ENCODE peak calls at places on chromosome 7, in eight cellular contexts. Y, Q, L, U, I, O, T and E are unnamed samples.

GRCh38 chr7:26198133-26198780 is 2.3 kb downstream of the HNRNPA2B1 start:
- DNase-seq in L (peak), T (no peak), I (no peak), Y (peak), Q (no peak), U (no peak), O (no peak), E (no peak)

GRCh38 chr7:12518920-12519681 is 51.4 kb upstream of the SCIN start:
- DNase-seq in Q (peak), U (no peak), T (no peak), O (no peak), L (no peak), I (no peak), Y (peak), E (no peak)

GRCh38 chr7:151286148-151286547 is 37.7 kb upstream of the SMARCD3 start:
- DNase-seq in L (no peak), I (no peak), Q (no peak), O (no peak), U (no peak), Y (no peak), T (no peak), E (no peak)

GRCh38 chr7:40211291-40212003 is 76.6 kb downstream of the SUGCT start:
- DNase-seq in I (no peak), Q (no peak), Y (no peak), O (no peak), T (no peak), L (no peak), U (no peak), E (no peak)

GRCh38 chr7:83798489-83798888 is 149.6 kb upstream of the SEMA3E start:
- DNase-seq in T (no peak), U (no peak), L (no peak), O (no peak), Y (no peak), I (no peak), Q (no peak), E (no peak)

GRCh38 chr7:130912910-130913720 is 179.1 kb upstream of the KLF14 start:
- DNase-seq in U (peak), T (no peak), Q (peak), I (peak), O (peak), L (peak), Y (peak), E (no peak)

GRCh38 chr7:148901178-148901577 is 17.1 kb upstream of the EZH2 start:
- DNase-seq in I (no peak), O (no peak), T (no peak), Y (no peak), L (no peak), Q (peak), U (peak), E (no peak)

GRCh38 chr7:81447351-81447952 is 322.4 kb downstream of the HGF start:
- DNase-seq in Y (peak), O (peak), T (peak), Q (peak), L (peak), U (no peak), I (no peak), E (no peak)

GRCh38 chr7:72435913-72436480 is 23.9 kb upstream of the CALN1 start:
- DNase-seq in O (no peak), Q (no peak), T (no peak), L (no peak), U (no peak), Y (no peak), I (no peak), E (no peak)

GRCh38 chr7:134767567-134768168 is 11.8 kb upstream of the CALD1 start:
- DNase-seq in O (no peak), U (no peak), L (no peak), Y (no peak), Q (no peak), T (no peak), I (no peak), E (no peak)

GRCh38 chr7:135774284-135774683 is 25.7 kb upstream of the FAM180A start:
- DNase-seq in U (no peak), T (peak), Y (no peak), I (no peak), L (no peak), Q (peak), O (peak), E (no peak)

GRCh38 chr7:78197447-78197846 is 398.9 kb downstream of the PHTF2 start:
- DNase-seq in O (no peak), T (no peak), L (no peak), Y (no peak), Q (peak), I (no peak), U (no peak), E (no peak)

GRCh38 chr7:43873300-43873699 is 4.0 kb upstream of the MRPS24 start:
- DNase-seq in O (peak), T (no peak), Y (peak), I (peak), U (no peak), L (no peak), Q (peak), E (no peak)

GRCh38 chr7:93717217-93717900 is 142.8 kb upstream of the CALCR start:
- DNase-seq in Q (peak), Y (no peak), T (no peak), L (no peak), I (no peak), U (no peak), O (no peak), E (no peak)

GRCh38 chr7:130143986-130144618 is 61.1 kb downstream of the TMEM209 start:
- DNase-seq in L (no peak), T (no peak), I (no peak), Y (no peak), O (no peak), U (peak), Q (no peak), E (no peak)

GRCh38 chr7:106121189-106121799 is 9.2 kb upstream of the SYPL1 start:
- DNase-seq in U (no peak), I (no peak), Y (no peak), O (no peak), Q (no peak), L (no peak), T (no peak), E (no peak)

GRCh38 chr7:74488518-74488917 is 34.8 kb downstream of the GTF2IRD1 start:
- DNase-seq in Q (no peak), I (no peak), Y (no peak), O (no peak), L (no peak), T (no peak), U (no peak), E (no peak)

GRCh38 chr7:3244241-3244814 is 56.7 kb upstream of the SDK1 start:
- DNase-seq in Y (no peak), U (peak), O (no peak), L (no peak), I (no peak), T (peak), Q (peak), E (no peak)

GRCh38 chr7:9921326-9921725 is 1052.3 kb upstream of the PHF14 start:
- DNase-seq in T (no peak), Q (no peak), O (no peak), L (no peak), U (no peak), Y (no peak), I (no peak), E (no peak)

GRCh38 chr7:142657376-142657775 is 91.9 kb upstream of the PRSS1 start:
- DNase-seq in T (no peak), Y (no peak), L (no peak), I (no peak), O (no peak), Q (no peak), U (no peak), E (no peak)

GRCh38 chr7:155729847-155730246 is 82.4 kb downstream of the SHH start:
- DNase-seq in Q (peak), I (no peak), T (no peak), O (no peak), Y (no peak), U (no peak), L (no peak), E (no peak)

GRCh38 chr7:41969713-41970112 is 266.8 kb upstream of the INHBA start:
- DNase-seq in I (no peak), Q (no peak), T (no peak), O (no peak), Y (no peak), L (no peak), U (no peak), E (no peak)

GRCh38 chr7:44375236-44375699 is 49.9 kb upstream of the CAMK2B start:
- DNase-seq in T (no peak), U (peak), L (no peak), O (no peak), Y (peak), I (no peak), Q (no peak), E (no peak)

GRCh38 chr7:26306770-26307169 is 15.1 kb downstream of the SNX10 start:
- DNase-seq in O (no peak), Y (no peak), U (no peak), I (no peak), T (no peak), Q (no peak), L (no peak), E (no peak)

GRCh38 chr7:142804715-142805114 is 33.9 kb downstream of the PRSS2 start:
- DNase-seq in L (no peak), U (no peak), Q (no peak), Y (peak), O (no peak), T (no peak), I (no peak), E (no peak)

GRCh38 chr7:28018020-28018419 is 162.6 kb downstream of the JAZF1 start:
- DNase-seq in I (no peak), O (no peak), L (no peak), U (no peak), T (no peak), Y (no peak), Q (no peak), E (no peak)

GRCh38 chr7:155224116-155224811 is 73.4 kb upstream of the INSIG1 start:
- DNase-seq in I (no peak), Y (no peak), O (no peak), L (no peak), U (no peak), T (no peak), Q (peak), E (peak)

GRCh38 chr7:125695631-125696030 is 766.0 kb upstream of the POT1 start:
- DNase-seq in T (no peak), L (no peak), Y (no peak), I (no peak), U (no peak), O (no peak), Q (no peak), E (no peak)

GRCh38 chr7:1691601-1692499 is 21.8 kb downstream of the ELFN1 start:
- DNase-seq in T (no peak), Q (peak), L (peak), O (peak), Y (no peak), U (no peak), I (peak), E (no peak)

GRCh38 chr7:69358163-69358821 is 240.0 kb upstream of the AUTS2 start:
- DNase-seq in Q (no peak), T (no peak), L (no peak), O (no peak), I (no peak), U (no peak), Y (no peak), E (no peak)

GRCh38 chr7:6250364-6250833 is 22.0 kb downstream of the CYTH3 start:
- DNase-seq in Q (peak), T (no peak), O (no peak), U (no peak), I (no peak), L (no peak), Y (no peak), E (no peak)

GRCh38 chr7:80420876-80421275 is 91.0 kb downstream of the GNAT3 start:
- DNase-seq in L (no peak), I (no peak), Q (no peak), O (no peak), Y (no peak), U (no peak), T (no peak), E (no peak)

GRCh38 chr7:47470567-47471357 is 111.1 kb downstream of the TNS3 start:
- DNase-seq in I (no peak), T (no peak), U (no peak), O (no peak), L (no peak), Y (no peak), Q (no peak), E (no peak)

GRCh38 chr7:115965241-115965640 is 65.3 kb downstream of the TFEC start:
- DNase-seq in O (no peak), T (no peak), L (no peak), U (no peak), I (no peak), Y (no peak), Q (no peak), E (no peak)